ENCODE peak calls at places on chromosomes 13 and 19, in ten cellular contexts. B is NCI-H1105 treated with DMSO at 0.1 percent for 48 hours; S is GM12892; P is CD8-positive, alpha-beta memory T cell; X is iris pigment epithelial cell; N is COR-L47; I is lower lobe of right lung; D is lower leg skin; H is breast epithelium; V is HEK293T. A is an unnamed sample.

GRCh38 chr13:108777421-108778420 is 148.3 kb downstream of the MYO16 start:
- DNase-seq in B (no peak), S (no peak), P (no peak), X (peak), N (no peak), I (no peak), D (no peak), H (no peak), V (no peak), A (no peak)

GRCh38 chr13:47672245-47672975 is 328.7 kb downstream of the SUCLA2 start:
- DNase-seq in B (no peak), S (no peak), P (no peak), X (peak), N (no peak), I (no peak), D (no peak), H (no peak), V (no peak), A (no peak)

GRCh38 chr19:11964858-11965645 is at the start of gene ZNF763:
- DNase-seq in B (peak), S (peak), P (peak), X (peak), N (peak), I (peak), D (peak), H (peak), V (no peak), A (peak)

GRCh38 chr13:36814465-36814864 is 4.6 kb upstream of the RFXAP start:
- DNase-seq in B (peak), S (no peak), P (no peak), X (no peak), N (no peak), I (no peak), D (no peak), H (no peak), V (no peak), A (no peak)

GRCh38 chr19:12952488-12953455 is 4.3 kb downstream of the GADD45GIP1 start:
- DNase-seq in B (no peak), S (no peak), P (no peak), X (peak), N (no peak), I (no peak), D (no peak), H (no peak), V (no peak), A (no peak)

GRCh38 chr19:5561559-5561958 is 6.2 kb downstream of the TINCR start:
- DNase-seq in B (no peak), S (no peak), P (no peak), X (no peak), N (no peak), I (no peak), D (no peak), H (no peak), V (no peak), A (no peak)

GRCh38 chr19:8618751-8619150 is 8.2 kb upstream of the ADAMTS10 start:
- DNase-seq in B (no peak), S (no peak), P (no peak), X (no peak), N (no peak), I (no peak), D (no peak), H (no peak), V (no peak), A (no peak)

GRCh38 chr13:44273991-44274810 is 99.4 kb upstream of the SERP2 start:
- DNase-seq in B (no peak), S (no peak), P (no peak), X (peak), N (no peak), I (no peak), D (peak), H (no peak), V (no peak), A (peak)

GRCh38 chr19:12769689-12770088 is 5.7 kb downstream of the HOOK2 start:
- DNase-seq in B (no peak), S (no peak), P (peak), X (no peak), N (no peak), I (peak), D (no peak), H (no peak), V (no peak), A (peak)

GRCh38 chr13:104900186-104900817 is 1635.2 kb downstream of the EFNB2 start:
- DNase-seq in B (no peak), S (no peak), P (no peak), X (peak), N (no peak), I (no peak), D (no peak), H (no peak), V (no peak), A (no peak)